ENCODE peak calls at places on chromosome 2, in seven cellular contexts. Y is IMR-90, Q is HepG2, D is heart right ventricle, H is colonic mucosa, J is mammary epithelial cell, U is adrenal gland. P is an unnamed sample.

GRCh38 chr2:205683179-205683978 is 1.1 kb downstream of the NRP2 start:
- DNase-seq in Y (peak; percentile 79), Q (no peak), D (no peak), H (no peak), J (peak; percentile 48), U (no peak), P (peak; percentile 59)

GRCh38 chr2:185208261-185208660 is 530.3 kb upstream of the FSIP2 start:
- DNase-seq in Y (no peak), Q (peak; percentile 60), D (no peak), H (peak; percentile 25), J (peak; percentile 38), U (no peak), P (peak; percentile 50)

GRCh38 chr2:95115418-95115817 is 6.2 kb downstream of the MRPS5 start:
- DNase-seq in Y (peak; percentile 61), Q (peak; percentile 80), D (peak; percentile 45), H (peak; percentile 75), J (peak; percentile 66), U (peak; percentile 75), P (peak; percentile 62)

GRCh38 chr2:44443510-44443909 is 81.8 kb downstream of the CAMKMT start:
- DNase-seq in Y (no peak), Q (no peak), D (no peak), H (no peak), J (no peak), U (no peak), P (no peak)

GRCh38 chr2:34004936-34005335 is 405.8 kb upstream of the FAM98A start:
- DNase-seq in Y (no peak), Q (no peak), D (no peak), H (no peak), J (no peak), U (no peak), P (no peak)

GRCh38 chr2:8692783-8693768 is 11.2 kb downstream of the ID2 start:
- DNase-seq in Y (no peak), Q (peak; percentile 30), D (peak; percentile 59), H (peak; percentile 82), J (peak; percentile 28), U (peak; percentile 40), P (no peak)

GRCh38 chr2:163775304-163775703 is 39.5 kb upstream of the FIGN start:
- DNase-seq in Y (no peak), Q (no peak), D (no peak), H (no peak), J (peak; percentile 25), U (no peak), P (no peak)

GRCh38 chr2:74048147-74048546 is 63.4 kb downstream of the TET3 start:
- DNase-seq in Y (no peak), Q (no peak), D (no peak), H (no peak), J (no peak), U (no peak), P (no peak)

GRCh38 chr2:209086761-209087160 is 337.1 kb upstream of the MAP2 start:
- DNase-seq in Y (no peak), Q (no peak), D (no peak), H (no peak), J (no peak), U (no peak), P (no peak)

GRCh38 chr2:28161466-28161865 is 231.2 kb upstream of the FOSL2 start:
- DNase-seq in Y (no peak), Q (no peak), D (no peak), H (no peak), J (peak; percentile 69), U (no peak), P (no peak)

GRCh38 chr2:80186262-80186661 is 118.3 kb downstream of the LRRTM1 start:
- DNase-seq in Y (no peak), Q (no peak), D (no peak), H (no peak), J (no peak), U (no peak), P (no peak)

GRCh38 chr2:230893881-230894781 is 29.4 kb downstream of the ITM2C start:
- DNase-seq in Y (no peak), Q (no peak), D (no peak), H (peak; percentile 24), J (no peak), U (no peak), P (peak; percentile 5)

GRCh38 chr2:172098287-172098649 is 4.4 kb downstream of the DLX2 start:
- DNase-seq in Y (no peak), Q (no peak), D (no peak), H (no peak), J (no peak), U (no peak), P (no peak)

GRCh38 chr2:101698419-101699190 is 1.1 kb downstream of the MAP4K4 start:
- DNase-seq in Y (no peak), Q (no peak), D (no peak), H (peak; percentile 34), J (no peak), U (no peak), P (no peak)

GRCh38 chr2:233062447-233062842 is 2.3 kb downstream of the INPP5D start:
- DNase-seq in Y (no peak), Q (peak; percentile 37), D (no peak), H (no peak), J (no peak), U (no peak), P (no peak)

GRCh38 chr2:50419778-50420177 is 612.2 kb downstream of the NRXN1 start:
- DNase-seq in Y (no peak), Q (no peak), D (no peak), H (no peak), J (no peak), U (no peak), P (no peak)

GRCh38 chr2:176085120-176085788 is 1.5 kb upstream of the EVX2 start:
- DNase-seq in Y (no peak), Q (no peak), D (no peak), H (peak; percentile 17), J (no peak), U (no peak), P (no peak)

GRCh38 chr2:13884271-13884976 is 748.1 kb upstream of the LRATD1 start:
- DNase-seq in Y (no peak), Q (no peak), D (no peak), H (no peak), J (peak; percentile 6), U (no peak), P (no peak)

GRCh38 chr2:136051001-136051724 is 65.7 kb upstream of the DARS1 start:
- DNase-seq in Y (no peak), Q (no peak), D (no peak), H (no peak), J (no peak), U (no peak), P (no peak)

GRCh38 chr2:136051725-136052048 is 66.3 kb upstream of the DARS1 start:
- DNase-seq in Y (no peak), Q (no peak), D (no peak), H (no peak), J (no peak), U (no peak), P (no peak)

GRCh38 chr2:136052374-136053362 is 65.3 kb downstream of the CXCR4 start:
- DNase-seq in Y (no peak), Q (no peak), D (no peak), H (no peak), J (no peak), U (no peak), P (no peak)

GRCh38 chr2:136048886-136049832 is 63.7 kb upstream of the DARS1 start:
- DNase-seq in Y (no peak), Q (no peak), D (no peak), H (no peak), J (no peak), U (no peak), P (no peak)

DNA sequence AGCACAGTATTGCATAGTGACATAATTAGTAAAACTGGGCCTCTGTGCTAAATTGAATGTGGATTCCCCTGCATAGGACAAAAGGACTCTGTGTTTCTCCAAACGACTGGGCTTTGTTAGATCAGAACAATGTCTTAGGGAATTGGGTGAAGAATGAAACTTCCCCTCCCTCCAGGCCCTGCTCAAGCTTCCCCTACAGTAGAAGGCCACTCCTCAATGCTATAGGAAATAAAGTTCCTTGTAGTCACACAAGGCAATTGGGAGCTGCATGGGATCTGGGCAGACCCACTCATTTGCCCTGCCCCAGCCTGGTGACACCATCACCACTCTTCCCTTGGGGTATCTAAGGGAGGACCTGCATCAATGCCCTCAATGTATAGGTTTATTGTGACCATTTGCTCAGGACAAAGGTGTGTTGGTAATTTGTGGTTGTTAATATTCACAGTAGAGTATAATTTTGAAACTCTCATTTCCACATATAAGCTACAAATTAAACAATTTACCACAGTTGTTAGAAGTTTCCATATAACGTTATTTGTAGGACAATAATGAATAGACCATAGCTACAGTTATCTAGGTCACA is 64.7 kb upstream of the DARS1 start:
- DNase-seq in Y (no peak), Q (no peak), D (no peak), H (no peak), J (no peak), U (no peak), P (no peak)
- TF ChIP-seq CTCF in Y (no peak), Q (no peak), D (no peak), H (no peak), J (no peak), U (no peak), P (no peak)

GRCh38 chr2:188102881-188103280 is 188.8 kb upstream of the GULP1 start:
- DNase-seq in Y (no peak), Q (no peak), D (no peak), H (no peak), J (no peak), U (no peak), P (no peak)
- TF ChIP-seq CTCF in Y (no peak), Q (no peak), D (no peak), H (no peak), J (no peak), U (no peak), P (no peak)

DNA sequence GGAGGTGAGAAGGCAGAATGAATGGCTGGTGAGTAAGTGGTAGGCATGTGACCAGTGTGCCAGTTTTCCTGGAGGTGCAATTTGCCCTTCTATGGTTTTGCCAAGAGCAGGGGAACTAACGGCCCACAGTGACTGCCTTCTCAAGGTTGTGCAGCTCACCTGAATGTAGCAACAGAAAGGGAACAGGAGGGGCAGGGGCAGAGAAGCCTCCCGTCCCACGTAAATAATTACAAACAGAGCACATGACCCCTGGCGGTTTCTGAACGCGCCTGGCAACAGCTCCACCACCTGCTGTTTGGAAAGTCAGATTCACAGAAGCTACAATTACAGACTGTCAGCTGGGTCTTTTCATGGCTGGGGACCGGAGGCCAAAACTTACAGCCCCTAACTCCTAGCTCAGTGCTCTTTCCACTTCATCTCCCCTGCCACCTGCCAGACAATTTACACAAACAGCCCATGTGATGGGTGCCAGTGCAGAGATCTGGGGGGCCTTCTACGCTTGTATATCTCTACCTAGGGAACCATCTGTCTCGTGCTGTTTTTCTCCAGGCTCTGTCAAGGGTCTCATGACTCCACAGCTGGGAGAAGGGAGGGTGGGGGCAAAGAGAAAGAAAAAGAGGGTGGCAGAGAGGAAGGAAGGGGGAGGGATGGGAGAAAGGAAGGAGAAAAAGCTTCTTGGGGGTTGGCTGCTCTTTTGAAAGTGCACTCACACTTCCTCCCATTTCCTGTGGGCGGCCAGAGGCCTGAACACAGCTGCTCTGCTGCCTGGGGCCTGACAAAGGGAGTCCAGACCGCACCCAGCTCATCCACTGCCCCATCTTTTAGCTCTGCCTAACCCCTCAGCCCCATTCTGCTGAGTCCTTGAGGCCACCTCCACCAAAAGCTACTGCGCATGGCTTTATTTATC is 69.5 kb downstream of the POLR1A start:
- DNase-seq in Y (peak; percentile 86), Q (no peak), D (peak; percentile 75), H (peak; percentile 67), J (peak; percentile 20), U (peak; percentile 93), P (peak; percentile 86)
- TF ChIP-seq CTCF in Y (peak; percentile 36), Q (no peak), D (peak; percentile 9), H (no peak), J (peak; percentile 21), U (no peak), P (peak; percentile 44)

GRCh38 chr2:168705534-168706470 is 96.6 kb upstream of the NOSTRIN start:
- DNase-seq in Y (peak; percentile 51), Q (peak; percentile 12), D (no peak), H (peak; percentile 52), J (no peak), U (no peak), P (peak; percentile 44)
- TF ChIP-seq CTCF in Y (peak; percentile 51), Q (peak; percentile 50), D (peak; percentile 38), H (peak; percentile 20), J (peak; percentile 23), U (no peak), P (peak; percentile 48)